ENCODE peak calls at places on chromosomes 2 and 18, in ten cellular contexts. One of them, this sample, is unnamed.
A peak's percentile ranks its signal among the peaks of the same experiment; 100 is the strongest.

GRCh38 chr2:68569604-68570003 is 73.8 kb upstream of the PROKR1 start:
- DNase-seq in GM23248: peak; percentile 17
- DNase-seq in A549: no peak
- DNase-seq in heart left ventricle: no peak
- DNase-seq in heart right ventricle: no peak
- DNase-seq in adipocyte: no peak
- DNase-seq in fibroblast of lung: peak; percentile 62
- DNase-seq in tibial artery: no peak
- DNase-seq in mucosa of descending colon: no peak
- DNase-seq in GM23338: no peak
- DNase-seq in this sample: no peak

GRCh38 chr2:109218087-109218791 is 89.2 kb downstream of the SH3RF3 start:
- DNase-seq in adipocyte: no peak
- DNase-seq in mucosa of descending colon: no peak
- DNase-seq in A549: no peak
- DNase-seq in fibroblast of lung: peak; percentile 79
- DNase-seq in GM23248: no peak
- DNase-seq in heart left ventricle: no peak
- DNase-seq in GM23338: no peak
- DNase-seq in tibial artery: no peak
- DNase-seq in heart right ventricle: no peak
- DNase-seq in this sample: no peak

GRCh38 chr2:135494503-135494902 is 36.5 kb downstream of the ZRANB3 start:
- DNase-seq in adipocyte: peak; percentile 76
- DNase-seq in heart left ventricle: no peak
- DNase-seq in GM23338: no peak
- DNase-seq in fibroblast of lung: no peak
- DNase-seq in heart right ventricle: no peak
- DNase-seq in GM23248: peak; percentile 45
- DNase-seq in tibial artery: no peak
- DNase-seq in mucosa of descending colon: no peak
- DNase-seq in A549: no peak
- DNase-seq in this sample: no peak

GRCh38 chr2:15939556-15939853 is 845 bp upstream of the MYCN start:
- DNase-seq in GM23248: peak; percentile 70
- DNase-seq in mucosa of descending colon: no peak
- DNase-seq in adipocyte: peak; percentile 39
- DNase-seq in heart left ventricle: peak; percentile 86
- DNase-seq in tibial artery: no peak
- DNase-seq in A549: no peak
- DNase-seq in GM23338: no peak
- DNase-seq in heart right ventricle: no peak
- DNase-seq in fibroblast of lung: peak; percentile 35
- DNase-seq in this sample: peak; percentile 59

GRCh38 chr2:119520696-119521436 is 3.4 kb downstream of the SCTR start:
- DNase-seq in adipocyte: no peak
- DNase-seq in A549: no peak
- DNase-seq in fibroblast of lung: no peak
- DNase-seq in heart right ventricle: no peak
- DNase-seq in GM23338: no peak
- DNase-seq in GM23248: no peak
- DNase-seq in tibial artery: no peak
- DNase-seq in heart left ventricle: no peak
- DNase-seq in mucosa of descending colon: no peak
- DNase-seq in this sample: no peak

GRCh38 chr2:140185076-140185475 is 1404.9 kb upstream of the NXPH2 start:
- DNase-seq in A549: no peak
- DNase-seq in GM23338: no peak
- DNase-seq in GM23248: no peak
- DNase-seq in heart left ventricle: no peak
- DNase-seq in adipocyte: no peak
- DNase-seq in heart right ventricle: no peak
- DNase-seq in tibial artery: no peak
- DNase-seq in fibroblast of lung: no peak
- DNase-seq in mucosa of descending colon: no peak
- DNase-seq in this sample: no peak

GRCh38 chr2:172571245-172571644 is 15.4 kb downstream of the PDK1 start:
- DNase-seq in fibroblast of lung: no peak
- DNase-seq in GM23248: no peak
- DNase-seq in heart right ventricle: no peak
- DNase-seq in adipocyte: no peak
- DNase-seq in heart left ventricle: no peak
- DNase-seq in A549: no peak
- DNase-seq in mucosa of descending colon: no peak
- DNase-seq in GM23338: no peak
- DNase-seq in tibial artery: no peak
- DNase-seq in this sample: no peak

GRCh38 chr2:99101697-99102096 is 39.8 kb upstream of the C2orf15 start:
- DNase-seq in GM23248: peak; percentile 7
- DNase-seq in A549: no peak
- DNase-seq in heart right ventricle: no peak
- DNase-seq in mucosa of descending colon: no peak
- DNase-seq in adipocyte: peak; percentile 53
- DNase-seq in tibial artery: no peak
- DNase-seq in heart left ventricle: no peak
- DNase-seq in fibroblast of lung: no peak
- DNase-seq in GM23338: peak; percentile 15
- DNase-seq in this sample: no peak

GRCh38 chr2:132652501-132652900 is 17.5 kb downstream of the LYPD1 start:
- DNase-seq in heart left ventricle: no peak
- DNase-seq in mucosa of descending colon: no peak
- DNase-seq in heart right ventricle: no peak
- DNase-seq in tibial artery: no peak
- DNase-seq in GM23338: no peak
- DNase-seq in A549: no peak
- DNase-seq in GM23248: no peak
- DNase-seq in fibroblast of lung: peak; percentile 39
- DNase-seq in adipocyte: no peak
- DNase-seq in this sample: peak; percentile 31

GRCh38 chr2:95361216-95361980 is 41.1 kb upstream of the FAHD2A start:
- DNase-seq in GM23338: no peak
- DNase-seq in fibroblast of lung: no peak
- DNase-seq in A549: no peak
- DNase-seq in mucosa of descending colon: no peak
- DNase-seq in heart left ventricle: no peak
- DNase-seq in tibial artery: peak; percentile 12
- DNase-seq in GM23248: no peak
- DNase-seq in adipocyte: no peak
- DNase-seq in heart right ventricle: no peak
- DNase-seq in this sample: peak; percentile 19
- H3K4me1 ChIP-seq in GM23338: no peaks in the 10 kb centered on the region
- H3K4me1 ChIP-seq in fibroblast of lung: no peaks in the 10 kb centered on the region
- H3K4me1 ChIP-seq in A549: no peaks in the 10 kb centered on the region
- H3K4me1 ChIP-seq in mucosa of descending colon: no peaks in the 10 kb centered on the region
- H3K4me1 ChIP-seq in heart left ventricle: no peaks in the 10 kb centered on the region
- H3K4me1 ChIP-seq in tibial artery: no peaks in the 10 kb centered on the region
- H3K4me1 ChIP-seq in GM23248: peaks cover 14% of the 10 kb centered on the region
- H3K4me1 ChIP-seq in adipocyte: peaks cover 5% of the 10 kb centered on the region
- H3K4me1 ChIP-seq in heart right ventricle: no peaks in the 10 kb centered on the region
- H3K4me1 ChIP-seq in this sample: no peaks in the 10 kb centered on the region

DNA sequence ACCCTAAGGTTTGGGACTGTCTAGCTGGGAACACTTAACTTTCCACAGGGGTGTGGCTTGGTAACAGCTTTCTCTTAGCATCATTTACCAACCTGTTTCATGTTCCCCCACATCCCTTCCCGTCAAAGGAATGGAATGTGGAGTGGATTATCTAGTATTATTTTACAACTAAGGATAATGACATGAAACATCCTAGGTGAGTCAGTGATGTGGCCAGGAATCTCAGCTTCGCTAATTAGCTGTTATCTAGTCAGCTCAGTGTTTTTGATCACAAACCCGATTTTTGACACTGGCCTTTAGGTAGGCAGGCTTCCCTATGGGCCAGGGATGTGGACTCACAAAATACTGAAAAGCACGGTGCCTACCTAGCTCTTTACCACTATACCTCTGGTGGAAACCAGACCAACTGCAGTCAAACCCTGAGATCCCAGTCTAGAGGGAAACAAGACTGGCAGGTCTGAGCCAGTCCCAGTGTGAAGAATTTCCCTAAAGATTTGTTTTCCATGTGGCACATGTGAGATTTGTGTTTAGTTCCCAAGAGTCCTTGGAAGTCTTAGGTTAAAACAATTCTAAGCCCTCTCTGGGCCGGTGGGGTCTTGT is 2.8 kb upstream of the NRP2 start:
- DNase-seq in tibial artery: no peak
- DNase-seq in GM23248: no peak
- DNase-seq in fibroblast of lung: no peak
- DNase-seq in A549: no peak
- DNase-seq in mucosa of descending colon: no peak
- DNase-seq in GM23338: peak; percentile 37
- DNase-seq in heart left ventricle: no peak
- DNase-seq in heart right ventricle: no peak
- DNase-seq in adipocyte: no peak
- DNase-seq in this sample: no peak
- H3K4me1 ChIP-seq in tibial artery: no peaks in the 10 kb centered on the region
- H3K4me1 ChIP-seq in GM23248: peaks cover 27% of the 10 kb centered on the region
- H3K4me1 ChIP-seq in fibroblast of lung: no peaks in the 10 kb centered on the region
- H3K4me1 ChIP-seq in A549: peaks cover 19% of the 10 kb centered on the region
- H3K4me1 ChIP-seq in mucosa of descending colon: peaks cover 3% of the 10 kb centered on the region
- H3K4me1 ChIP-seq in GM23338: peaks cover 32% of the 10 kb centered on the region
- H3K4me1 ChIP-seq in heart left ventricle: peaks cover 7% of the 10 kb centered on the region
- H3K4me1 ChIP-seq in heart right ventricle: no peaks in the 10 kb centered on the region
- H3K4me1 ChIP-seq in adipocyte: peaks cover 25% of the 10 kb centered on the region
- H3K4me1 ChIP-seq in this sample: peaks cover 6% of the 10 kb centered on the region

GRCh38 chr18:79682481-79682880 is 2.9 kb downstream of the CTDP1 start:
- DNase-seq in tibial artery: no peak
- DNase-seq in adipocyte: no peak
- DNase-seq in mucosa of descending colon: no peak
- DNase-seq in fibroblast of lung: no peak
- DNase-seq in A549: no peak
- DNase-seq in heart left ventricle: no peak
- DNase-seq in GM23248: no peak
- DNase-seq in heart right ventricle: no peak
- DNase-seq in GM23338: no peak
- DNase-seq in this sample: no peak
- H3K4me1 ChIP-seq in tibial artery: no peaks in the 10 kb centered on the region
- H3K4me1 ChIP-seq in adipocyte: peaks cover 23% of the 10 kb centered on the region
- H3K4me1 ChIP-seq in mucosa of descending colon: peaks cover 33% of the 10 kb centered on the region
- H3K4me1 ChIP-seq in fibroblast of lung: peaks cover 8% of the 10 kb centered on the region
- H3K4me1 ChIP-seq in A549: peaks cover 12% of the 10 kb centered on the region
- H3K4me1 ChIP-seq in heart left ventricle: peaks cover 22% of the 10 kb centered on the region
- H3K4me1 ChIP-seq in GM23248: peaks cover 5% of the 10 kb centered on the region
- H3K4me1 ChIP-seq in heart right ventricle: peaks cover 28% of the 10 kb centered on the region
- H3K4me1 ChIP-seq in GM23338: peaks cover 8% of the 10 kb centered on the region
- H3K4me1 ChIP-seq in this sample: peaks cover 65% of the 10 kb centered on the region

GRCh38 chr2:121197369-121198091 is 87.5 kb downstream of the TFCP2L1 start:
- DNase-seq in heart right ventricle: no peak
- DNase-seq in A549: peak; percentile 23
- DNase-seq in tibial artery: peak; percentile 95
- DNase-seq in heart left ventricle: peak; percentile 77
- DNase-seq in mucosa of descending colon: peak; percentile 61
- DNase-seq in fibroblast of lung: peak; percentile 61
- DNase-seq in GM23248: peak; percentile 91
- DNase-seq in adipocyte: peak; percentile 84
- DNase-seq in GM23338: no peak
- DNase-seq in this sample: peak; percentile 91

GRCh38 chr2:121199281-121200010 is 85.6 kb downstream of the TFCP2L1 start:
- DNase-seq in mucosa of descending colon: no peak
- DNase-seq in fibroblast of lung: no peak
- DNase-seq in heart right ventricle: no peak
- DNase-seq in GM23248: no peak
- DNase-seq in adipocyte: no peak
- DNase-seq in heart left ventricle: no peak
- DNase-seq in GM23338: no peak
- DNase-seq in tibial artery: no peak
- DNase-seq in A549: no peak
- DNase-seq in this sample: peak; percentile 67

GRCh38 chr2:121200419-121201315 is 84.3 kb downstream of the TFCP2L1 start:
- DNase-seq in A549: no peak
- DNase-seq in fibroblast of lung: no peak
- DNase-seq in adipocyte: no peak
- DNase-seq in heart right ventricle: no peak
- DNase-seq in GM23248: no peak
- DNase-seq in mucosa of descending colon: no peak
- DNase-seq in tibial artery: no peak
- DNase-seq in heart left ventricle: no peak
- DNase-seq in GM23338: no peak
- DNase-seq in this sample: no peak

GRCh38 chr2:121201796-121202195 is 83.2 kb downstream of the TFCP2L1 start:
- DNase-seq in A549: no peak
- DNase-seq in heart left ventricle: no peak
- DNase-seq in GM23248: no peak
- DNase-seq in tibial artery: no peak
- DNase-seq in fibroblast of lung: no peak
- DNase-seq in heart right ventricle: no peak
- DNase-seq in GM23338: no peak
- DNase-seq in adipocyte: no peak
- DNase-seq in mucosa of descending colon: no peak
- DNase-seq in this sample: peak; percentile 3

DNA sequence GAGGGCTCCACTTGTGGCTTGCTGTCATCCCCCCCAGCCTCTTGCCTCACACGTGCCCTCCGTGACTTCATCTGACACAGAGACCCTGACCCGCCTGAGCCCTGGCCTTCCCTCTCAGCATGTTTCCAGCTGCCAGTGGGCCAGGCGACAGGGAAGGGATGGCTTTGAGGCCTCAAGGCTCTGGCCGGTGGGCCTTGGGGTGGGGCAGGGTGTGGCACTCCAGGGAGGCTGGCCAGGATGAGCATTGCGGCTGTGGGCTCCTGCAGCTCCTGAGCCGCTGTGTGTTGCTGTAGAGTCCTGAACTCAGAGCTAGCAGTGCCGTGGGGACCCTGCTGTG is 85.0 kb downstream of the TFCP2L1 start:
- DNase-seq in GM23338: no peak
- DNase-seq in A549: no peak
- DNase-seq in heart right ventricle: no peak
- DNase-seq in adipocyte: no peak
- DNase-seq in tibial artery: no peak
- DNase-seq in fibroblast of lung: no peak
- DNase-seq in GM23248: no peak
- DNase-seq in heart left ventricle: no peak
- DNase-seq in mucosa of descending colon: no peak
- DNase-seq in this sample: no peak
- H3K4me1 ChIP-seq in GM23338: no peaks in the 10 kb centered on the region
- H3K4me1 ChIP-seq in A549: peaks cover 12% of the 10 kb centered on the region
- H3K4me1 ChIP-seq in heart right ventricle: no peaks in the 10 kb centered on the region
- H3K4me1 ChIP-seq in adipocyte: peaks cover 28% of the 10 kb centered on the region
- H3K4me1 ChIP-seq in tibial artery: no peaks in the 10 kb centered on the region
- H3K4me1 ChIP-seq in fibroblast of lung: no peaks in the 10 kb centered on the region
- H3K4me1 ChIP-seq in GM23248: peaks cover 6% of the 10 kb centered on the region
- H3K4me1 ChIP-seq in heart left ventricle: no peaks in the 10 kb centered on the region
- H3K4me1 ChIP-seq in mucosa of descending colon: peaks cover 26% of the 10 kb centered on the region
- H3K4me1 ChIP-seq in this sample: peaks cover 22% of the 10 kb centered on the region

This sample was measured in left lung.